ENCODE peak calls at places on chromosomes 16 and 17, in seven cellular contexts. One of them, this sample, is unnamed.

GRCh38 chr17:41885733-41886132 is 20.5 kb upstream of the KLHL11 start:
- DNase-seq in HCT116: no peak
- DNase-seq in MM.1S: no peak
- DNase-seq in GM23248: no peak
- DNase-seq in neural progenitor cell: peak; percentile 90
- DNase-seq in PC-3: no peak
- DNase-seq in SK-N-SH: peak; percentile 50
- DNase-seq in this sample: no peak

GRCh38 chr16:30785126-30786106 is 1.6 kb downstream of the ZNF629 start:
- DNase-seq in HCT116: no peak
- DNase-seq in MM.1S: no peak
- DNase-seq in GM23248: peak; percentile 29
- DNase-seq in neural progenitor cell: no peak
- DNase-seq in PC-3: no peak
- DNase-seq in SK-N-SH: no peak
- DNase-seq in this sample: peak; percentile 32

GRCh38 chr17:74516561-74516960 is 14.7 kb downstream of the CD300LB start:
- DNase-seq in HCT116: no peak
- DNase-seq in MM.1S: no peak
- DNase-seq in GM23248: no peak
- DNase-seq in neural progenitor cell: no peak
- DNase-seq in PC-3: no peak
- DNase-seq in SK-N-SH: no peak
- DNase-seq in this sample: no peak

GRCh38 chr17:73205326-73205980 is 12.6 kb downstream of the COG1 start:
- DNase-seq in HCT116: no peak
- DNase-seq in MM.1S: no peak
- DNase-seq in GM23248: no peak
- DNase-seq in neural progenitor cell: no peak
- DNase-seq in PC-3: no peak
- DNase-seq in SK-N-SH: no peak
- DNase-seq in this sample: no peak

GRCh38 chr17:16463341-16464000 is 28.5 kb downstream of the LRRC75A start:
- DNase-seq in HCT116: no peak
- DNase-seq in MM.1S: no peak
- DNase-seq in GM23248: peak; percentile 57
- DNase-seq in neural progenitor cell: no peak
- DNase-seq in PC-3: peak; percentile 28
- DNase-seq in SK-N-SH: peak; percentile 95
- DNase-seq in this sample: peak; percentile 73

GRCh38 chr16:51569204-51569911 is 418.3 kb upstream of the SALL1 start:
- DNase-seq in HCT116: no peak
- DNase-seq in MM.1S: peak; percentile 71
- DNase-seq in GM23248: peak; percentile 52
- DNase-seq in neural progenitor cell: no peak
- DNase-seq in PC-3: no peak
- DNase-seq in SK-N-SH: no peak
- DNase-seq in this sample: no peak

GRCh38 chr16:1874854-1875253 is 2.9 kb upstream of the MEIOB start:
- DNase-seq in HCT116: no peak
- DNase-seq in MM.1S: no peak
- DNase-seq in GM23248: no peak
- DNase-seq in neural progenitor cell: no peak
- DNase-seq in PC-3: no peak
- DNase-seq in SK-N-SH: no peak
- DNase-seq in this sample: no peak

GRCh38 chr16:67204076-67204475 is 5.1 kb downstream of the ELMO3 start:
- DNase-seq in HCT116: no peak
- DNase-seq in MM.1S: no peak
- DNase-seq in GM23248: no peak
- DNase-seq in neural progenitor cell: no peak
- DNase-seq in PC-3: no peak
- DNase-seq in SK-N-SH: no peak
- DNase-seq in this sample: no peak

GRCh38 chr16:83793179-83793578 is 14.6 kb upstream of the HSBP1 start:
- DNase-seq in HCT116: no peak
- DNase-seq in MM.1S: no peak
- DNase-seq in GM23248: no peak
- DNase-seq in neural progenitor cell: peak; percentile 21
- DNase-seq in PC-3: peak; percentile 20
- DNase-seq in SK-N-SH: no peak
- DNase-seq in this sample: no peak

GRCh38 chr17:26809033-26809432 is 484.9 kb upstream of the WSB1 start:
- DNase-seq in HCT116: peak; percentile 10
- DNase-seq in MM.1S: no peak
- DNase-seq in GM23248: no peak
- DNase-seq in neural progenitor cell: no peak
- DNase-seq in PC-3: no peak
- DNase-seq in SK-N-SH: no peak
- DNase-seq in this sample: no peak

GRCh38 chr16:12455287-12455798 is 348.3 kb downstream of the CPPED1 start:
- DNase-seq in HCT116: peak; percentile 6
- DNase-seq in MM.1S: peak; percentile 11
- DNase-seq in GM23248: peak; percentile 77
- DNase-seq in neural progenitor cell: peak; percentile 85
- DNase-seq in PC-3: peak; percentile 66
- DNase-seq in SK-N-SH: peak; percentile 73
- DNase-seq in this sample: peak; percentile 86

GRCh38 chr16:22787456-22788189 is 26.3 kb upstream of the HS3ST2 start:
- DNase-seq in HCT116: no peak
- DNase-seq in MM.1S: no peak
- DNase-seq in GM23248: peak; percentile 91
- DNase-seq in neural progenitor cell: no peak
- DNase-seq in PC-3: peak; percentile 87
- DNase-seq in SK-N-SH: peak; percentile 56
- DNase-seq in this sample: peak; percentile 51

GRCh38 chr17:43756176-43756575 is 2.4 kb downstream of the SOST start:
- DNase-seq in HCT116: no peak
- DNase-seq in MM.1S: no peak
- DNase-seq in GM23248: no peak
- DNase-seq in neural progenitor cell: no peak
- DNase-seq in PC-3: no peak
- DNase-seq in SK-N-SH: no peak
- DNase-seq in this sample: no peak

GRCh38 chr16:89420204-89420603 is 70.2 kb downstream of the ANKRD11 start:
- DNase-seq in HCT116: no peak
- DNase-seq in MM.1S: no peak
- DNase-seq in GM23248: no peak
- DNase-seq in neural progenitor cell: no peak
- DNase-seq in PC-3: no peak
- DNase-seq in SK-N-SH: no peak
- DNase-seq in this sample: no peak

GRCh38 chr17:49218941-49219913 is 8.7 kb downstream of the ABI3 start:
- DNase-seq in HCT116: no peak
- DNase-seq in MM.1S: no peak
- DNase-seq in GM23248: no peak
- DNase-seq in neural progenitor cell: no peak
- DNase-seq in PC-3: no peak
- DNase-seq in SK-N-SH: peak; percentile 61
- DNase-seq in this sample: no peak

GRCh38 chr16:50303041-50303604 is 36.8 kb downstream of the ADCY7 start:
- DNase-seq in HCT116: no peak
- DNase-seq in MM.1S: no peak
- DNase-seq in GM23248: no peak
- DNase-seq in neural progenitor cell: no peak
- DNase-seq in PC-3: no peak
- DNase-seq in SK-N-SH: peak; percentile 9
- DNase-seq in this sample: no peak

GRCh38 chr16:71358464-71359031 is at the start of gene CALB2:
- DNase-seq in HCT116: no peak
- DNase-seq in MM.1S: peak; percentile 66
- DNase-seq in GM23248: peak; percentile 80
- DNase-seq in neural progenitor cell: peak; percentile 90
- DNase-seq in PC-3: peak; percentile 70
- DNase-seq in SK-N-SH: peak; percentile 91
- DNase-seq in this sample: peak; percentile 88

GRCh38 chr17:29241015-29241963 is 5.4 kb upstream of the CRYBA1 start:
- DNase-seq in HCT116: peak; percentile 74
- DNase-seq in MM.1S: no peak
- DNase-seq in GM23248: peak; percentile 99
- DNase-seq in neural progenitor cell: peak; percentile 81
- DNase-seq in PC-3: peak; percentile 87
- DNase-seq in SK-N-SH: peak; percentile 39
- DNase-seq in this sample: peak; percentile 77

GRCh38 chr16:28192811-28193529 is 18.8 kb downstream of the XPO6 start:
- DNase-seq in HCT116: no peak
- DNase-seq in MM.1S: no peak
- DNase-seq in GM23248: no peak
- DNase-seq in neural progenitor cell: no peak
- DNase-seq in PC-3: no peak
- DNase-seq in SK-N-SH: no peak
- DNase-seq in this sample: no peak

GRCh38 chr16:75038036-75038959 is 39.5 kb downstream of the ZNRF1 start:
- DNase-seq in HCT116: no peak
- DNase-seq in MM.1S: no peak
- DNase-seq in GM23248: no peak
- DNase-seq in neural progenitor cell: no peak
- DNase-seq in PC-3: no peak
- DNase-seq in SK-N-SH: no peak
- DNase-seq in this sample: no peak

GRCh38 chr16:14300631-14301149 is 229.6 kb downstream of the MRTFB start:
- DNase-seq in HCT116: peak; percentile 71
- DNase-seq in MM.1S: peak; percentile 86
- DNase-seq in GM23248: peak; percentile 96
- DNase-seq in neural progenitor cell: peak; percentile 62
- DNase-seq in PC-3: peak; percentile 76
- DNase-seq in SK-N-SH: peak; percentile 85
- DNase-seq in this sample: peak; percentile 86

GRCh38 chr17:148757-149156 is 11.4 kb downstream of the SCGB1C2 start:
- DNase-seq in HCT116: no peak
- DNase-seq in MM.1S: no peak
- DNase-seq in GM23248: no peak
- DNase-seq in neural progenitor cell: no peak
- DNase-seq in PC-3: no peak
- DNase-seq in SK-N-SH: no peak
- DNase-seq in this sample: no peak

GRCh38 chr17:7850118-7850504 is 4.8 kb upstream of the TMEM88 start:
- DNase-seq in HCT116: no peak
- DNase-seq in MM.1S: no peak
- DNase-seq in GM23248: no peak
- DNase-seq in neural progenitor cell: no peak
- DNase-seq in PC-3: no peak
- DNase-seq in SK-N-SH: no peak
- DNase-seq in this sample: no peak

GRCh38 chr16:35689764-35690163 is 2230.4 kb downstream of the TP53TG3F start:
- DNase-seq in HCT116: no peak
- DNase-seq in MM.1S: no peak
- DNase-seq in GM23248: no peak
- DNase-seq in neural progenitor cell: no peak
- DNase-seq in PC-3: no peak
- DNase-seq in SK-N-SH: no peak
- DNase-seq in this sample: no peak

GRCh38 chr16:35687781-35688180 is 2228.4 kb downstream of the TP53TG3F start:
- DNase-seq in HCT116: no peak
- DNase-seq in MM.1S: peak; percentile 71
- DNase-seq in GM23248: no peak
- DNase-seq in neural progenitor cell: no peak
- DNase-seq in PC-3: no peak
- DNase-seq in SK-N-SH: no peak
- DNase-seq in this sample: no peak

GRCh38 chr16:35687071-35687470 is 2227.7 kb downstream of the TP53TG3F start:
- DNase-seq in HCT116: no peak
- DNase-seq in MM.1S: no peak
- DNase-seq in GM23248: no peak
- DNase-seq in neural progenitor cell: no peak
- DNase-seq in PC-3: no peak
- DNase-seq in SK-N-SH: no peak
- DNase-seq in this sample: no peak

GRCh38 chr16:35686595-35686994 is 2227.2 kb downstream of the TP53TG3F start:
- DNase-seq in HCT116: no peak
- DNase-seq in MM.1S: no peak
- DNase-seq in GM23248: no peak
- DNase-seq in neural progenitor cell: no peak
- DNase-seq in PC-3: no peak
- DNase-seq in SK-N-SH: no peak
- DNase-seq in this sample: no peak

GRCh38 chr16:35685085-35685484 is 2225.7 kb downstream of the TP53TG3F start:
- DNase-seq in HCT116: no peak
- DNase-seq in MM.1S: no peak
- DNase-seq in GM23248: no peak
- DNase-seq in neural progenitor cell: no peak
- DNase-seq in PC-3: no peak
- DNase-seq in SK-N-SH: no peak
- DNase-seq in this sample: no peak
- H3K9me3 ChIP-seq in HCT116: no peaks in the 10 kb centered on the region
- H3K9me3 ChIP-seq in MM.1S: no peaks in the 10 kb centered on the region
- H3K9me3 ChIP-seq in GM23248: no peaks in the 10 kb centered on the region
- H3K9me3 ChIP-seq in neural progenitor cell: peaks cover 25% of the 10 kb centered on the region
- H3K9me3 ChIP-seq in PC-3: no peaks in the 10 kb centered on the region
- H3K9me3 ChIP-seq in SK-N-SH: no peaks in the 10 kb centered on the region
- H3K9me3 ChIP-seq in this sample: no peaks in the 10 kb centered on the region

GRCh38 chr17:38341035-38341721 is 2.6 kb downstream of the GPR179 start:
- DNase-seq in HCT116: no peak
- DNase-seq in MM.1S: no peak
- DNase-seq in GM23248: peak; percentile 36
- DNase-seq in neural progenitor cell: peak; percentile 57
- DNase-seq in PC-3: no peak
- DNase-seq in SK-N-SH: peak; percentile 84
- DNase-seq in this sample: peak; percentile 42
- H3K27me3 ChIP-seq in HCT116: no peaks in the 10 kb centered on the region
- H3K27me3 ChIP-seq in MM.1S: no peaks in the 10 kb centered on the region
- H3K27me3 ChIP-seq in GM23248: no peaks in the 10 kb centered on the region
- H3K27me3 ChIP-seq in neural progenitor cell: no peaks in the 10 kb centered on the region
- H3K27me3 ChIP-seq in PC-3: no peaks in the 10 kb centered on the region
- H3K27me3 ChIP-seq in SK-N-SH: no peaks in the 10 kb centered on the region
- H3K27me3 ChIP-seq in this sample: no peaks in the 10 kb centered on the region

DNA sequence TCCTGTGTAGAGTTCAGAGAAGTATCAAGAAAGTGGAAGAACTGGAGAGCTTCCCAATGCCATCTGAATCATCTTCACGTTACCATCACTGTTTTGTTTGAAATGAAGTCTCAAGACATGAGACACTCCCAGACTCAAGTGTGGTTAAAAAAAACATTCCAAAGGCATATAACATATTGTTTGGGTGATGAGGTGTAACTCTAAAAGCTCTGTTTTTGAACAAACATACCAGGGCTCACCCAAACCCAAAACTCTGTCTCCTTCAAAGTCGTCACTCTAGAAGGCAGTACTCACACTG is 6.3 kb upstream of the ZCCHC14 start:
- DNase-seq in HCT116: no peak
- DNase-seq in MM.1S: no peak
- DNase-seq in GM23248: peak; percentile 94
- DNase-seq in neural progenitor cell: no peak
- DNase-seq in PC-3: peak; percentile 76
- DNase-seq in SK-N-SH: no peak
- DNase-seq in this sample: no peak
- TF ChIP-seq EZH2phosphoT487 in HCT116: no peak
- TF ChIP-seq EZH2phosphoT487 in MM.1S: no peak
- TF ChIP-seq EZH2phosphoT487 in GM23248: no peak
- TF ChIP-seq EZH2phosphoT487 in neural progenitor cell: no peak
- TF ChIP-seq EZH2phosphoT487 in PC-3: no peak
- TF ChIP-seq EZH2phosphoT487 in SK-N-SH: no peak
- TF ChIP-seq EZH2phosphoT487 in this sample: no peak

DNA sequence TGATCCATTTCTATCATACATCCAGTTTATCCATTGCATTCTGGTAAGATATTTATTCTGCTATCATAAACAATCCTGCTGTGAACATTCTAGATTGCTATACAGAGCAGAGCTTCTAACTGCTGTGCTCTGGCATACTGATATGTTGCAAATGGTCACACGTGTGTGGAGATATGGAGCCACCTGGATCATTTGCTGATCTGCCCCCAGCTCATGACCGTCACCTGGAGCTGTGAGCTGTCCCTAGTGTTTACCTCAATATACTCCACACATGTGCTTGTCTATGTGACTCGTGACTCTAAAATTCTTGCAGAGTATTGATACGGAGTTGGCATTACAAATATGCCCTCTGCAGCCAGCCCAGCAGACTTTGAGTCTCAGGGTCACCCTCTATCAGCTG is 164.5 kb upstream of the ZFHX3 start:
- DNase-seq in HCT116: no peak
- DNase-seq in MM.1S: no peak
- DNase-seq in GM23248: no peak
- DNase-seq in neural progenitor cell: no peak
- DNase-seq in PC-3: no peak
- DNase-seq in SK-N-SH: no peak
- DNase-seq in this sample: no peak
- H3K9me3 ChIP-seq in HCT116: no peaks in the 10 kb centered on the region
- H3K9me3 ChIP-seq in MM.1S: no peaks in the 10 kb centered on the region
- H3K9me3 ChIP-seq in GM23248: no peaks in the 10 kb centered on the region
- H3K9me3 ChIP-seq in neural progenitor cell: no peaks in the 10 kb centered on the region
- H3K9me3 ChIP-seq in PC-3: no peaks in the 10 kb centered on the region
- H3K9me3 ChIP-seq in SK-N-SH: no peaks in the 10 kb centered on the region
- H3K9me3 ChIP-seq in this sample: no peaks in the 10 kb centered on the region